ENCODE peak calls at places on chromosomes 11 and 22, in eight cellular contexts. M, K, N, L, R, H, D and E are unnamed samples. For H3K27me3, the result is how much of the 10 kb centered on the place peaks cover.

GRCh38 chr22:36015806-36016519 is 12.7 kb downstream of the RBFOX2 start:
- DNase-seq in M (no peak), K (no peak), N (no peak), L (no peak), R (no peak), H (no peak), D (no peak), E (no peak)

GRCh38 chr11:61967177-61967923 is at the start of gene FTH1:
- DNase-seq in M (peak), K (peak), N (peak), L (peak), R (peak), H (peak), D (peak), E (peak)

GRCh38 chr11:44493383-44493782 is 72.1 kb upstream of the CD82 start:
- DNase-seq in M (no peak), K (peak), N (no peak), L (no peak), R (no peak), H (no peak), D (no peak), E (no peak)

GRCh38 chr11:35337136-35337918 is 82.0 kb downstream of the SLC1A2 start:
- DNase-seq in M (no peak), K (no peak), N (peak), L (no peak), R (peak), H (no peak), D (peak), E (peak)

GRCh38 chr11:122032317-122032716 is 83.7 kb downstream of the BLID start:
- DNase-seq in M (no peak), K (no peak), N (no peak), L (no peak), R (no peak), H (no peak), D (no peak), E (peak)

GRCh38 chr11:82974135-82974534 is 72.6 kb downstream of the DDIAS start:
- DNase-seq in M (no peak), K (no peak), N (no peak), L (no peak), R (no peak), H (no peak), D (no peak), E (no peak)

GRCh38 chr22:25159028-25159427 is 40.6 kb upstream of the CRYBB3 start:
- DNase-seq in M (no peak), K (no peak), N (no peak), L (no peak), R (no peak), H (no peak), D (no peak), E (peak)

GRCh38 chr22:33024626-33025025 is 33.6 kb downstream of the SYN3 start:
- DNase-seq in M (no peak), K (peak), N (no peak), L (no peak), R (peak), H (no peak), D (no peak), E (no peak)

GRCh38 chr11:9039194-9039593 is 35.4 kb upstream of the NRIP3 start:
- DNase-seq in M (no peak), K (no peak), N (no peak), L (no peak), R (peak), H (no peak), D (peak), E (no peak)

GRCh38 chr11:33701302-33701701 is 676 bp upstream of the C11orf91 start:
- DNase-seq in M (no peak), K (no peak), N (no peak), L (no peak), R (no peak), H (no peak), D (peak), E (no peak)

GRCh38 chr22:21697866-21698265 is 32.1 kb downstream of the PPIL2 start:
- DNase-seq in M (no peak), K (no peak), N (peak), L (no peak), R (no peak), H (no peak), D (peak), E (peak)

GRCh38 chr11:2754008-2754407 is 54.2 kb upstream of the KCNQ1OT1 start:
- DNase-seq in M (no peak), K (peak), N (no peak), L (peak), R (no peak), H (no peak), D (no peak), E (no peak)

GRCh38 chr22:33513388-33514336 is 406.6 kb downstream of the LARGE1 start:
- DNase-seq in M (no peak), K (no peak), N (no peak), L (no peak), R (peak), H (no peak), D (peak), E (no peak)

GRCh38 chr11:15742626-15743243 is 613.6 kb downstream of the SOX6 start:
- DNase-seq in M (no peak), K (no peak), N (no peak), L (no peak), R (no peak), H (no peak), D (peak), E (no peak)

GRCh38 chr11:73995731-73996130 is 13.1 kb upstream of the UCP2 start:
- DNase-seq in M (no peak), K (no peak), N (no peak), L (no peak), R (no peak), H (no peak), D (no peak), E (no peak)

GRCh38 chr11:11073996-11074395 is 216.1 kb upstream of the ZBED5 start:
- DNase-seq in M (no peak), K (no peak), N (no peak), L (no peak), R (no peak), H (no peak), D (no peak), E (peak)
- H3K4me3 ChIP-seq in M (no peak), K (no peak), N (no peak), L (no peak), R (no peak), H (no peak), D (no peak), E (no peak)

GRCh38 chr11:76210920-76211851 is 4.9 kb upstream of the WNT11 start:
- DNase-seq in M (no peak), K (no peak), N (no peak), L (peak), R (no peak), H (no peak), D (no peak), E (no peak)
- H3K27me3 ChIP-seq in M (under half), K (under half), N (half or more), L (under half), R (under half), H (under half), D (half or more), E (under half)

DNA sequence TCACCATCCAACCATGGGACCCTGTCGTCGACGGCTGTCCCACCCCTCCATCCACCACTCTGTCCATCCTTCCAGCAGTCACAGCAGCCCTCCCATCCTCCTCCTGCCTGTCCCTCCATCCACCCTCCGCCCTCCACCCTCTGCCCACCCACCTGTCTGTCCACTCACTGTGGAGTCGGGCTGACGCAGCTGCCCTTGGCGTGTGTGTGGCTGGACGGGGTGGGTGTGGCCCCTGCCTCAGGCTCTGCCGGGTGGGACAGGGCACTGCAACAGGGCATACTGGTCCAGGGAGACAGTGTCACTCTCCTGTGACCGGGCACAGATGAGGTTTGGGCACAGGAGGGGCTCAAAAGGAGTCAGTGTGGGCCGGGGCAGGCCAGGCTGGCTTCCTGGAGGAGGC is 1.9 kb downstream of the PKP3 start:
- DNase-seq in M (no peak), K (no peak), N (no peak), L (no peak), R (no peak), H (no peak), D (no peak), E (no peak)
- H3K4me3 ChIP-seq in M (no peak), K (no peak), N (no peak), L (no peak), R (no peak), H (no peak), D (no peak), E (no peak)

DNA sequence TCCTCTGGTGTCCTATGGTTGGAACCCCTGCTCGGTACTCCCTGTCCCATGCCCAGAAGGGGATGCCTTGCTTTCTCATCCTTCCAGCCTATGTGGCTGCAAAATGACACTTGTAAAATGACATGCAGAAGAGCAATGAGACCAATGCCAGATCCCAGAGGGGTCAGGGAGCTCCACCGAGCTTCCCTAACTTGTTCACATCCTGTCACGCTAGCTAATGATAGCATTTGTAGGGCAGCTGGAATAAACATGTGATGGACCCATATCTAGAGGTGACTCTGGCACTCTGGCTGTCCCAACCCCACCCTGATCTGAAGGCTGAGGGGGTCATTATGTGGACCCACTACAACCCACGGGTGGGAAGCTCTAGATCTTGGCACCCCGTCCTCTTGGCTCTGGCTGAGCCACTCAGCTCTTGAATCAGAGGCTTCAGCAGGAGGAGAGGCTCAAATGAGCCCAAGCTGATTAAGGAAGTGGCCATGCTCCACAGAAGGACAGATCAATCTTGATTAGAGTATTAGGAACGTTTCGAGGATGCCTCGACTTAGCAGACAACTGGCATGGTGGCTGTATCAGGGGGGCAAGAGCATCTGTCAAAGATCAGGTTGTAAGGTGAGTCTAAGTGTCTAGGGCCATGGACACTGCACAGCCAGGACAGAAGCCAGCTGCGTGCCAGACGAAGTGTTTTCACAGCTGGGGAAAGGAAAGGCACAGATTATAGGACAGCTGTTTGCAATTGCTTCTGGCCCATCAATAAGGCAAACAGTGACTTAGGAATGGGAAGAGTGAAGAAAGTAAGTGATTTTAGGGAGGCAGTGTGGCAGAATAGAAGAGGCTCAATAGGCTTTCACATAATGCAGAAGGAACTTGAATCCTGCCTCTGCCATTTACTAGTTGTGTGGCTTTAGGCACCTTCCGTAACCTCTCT is 182.8 kb downstream of the KIRREL3 start:
- DNase-seq in M (no peak), K (peak), N (no peak), L (no peak), R (no peak), H (no peak), D (no peak), E (no peak)
- H3K27me3 ChIP-seq in M (under half), K (under half), N (under half), L (under half), R (under half), H (under half), D (under half), E (under half)

GRCh38 chr11:93038521-93038920 is 69.1 kb downstream of the MTNR1B start:
- DNase-seq in M (no peak), K (no peak), N (no peak), L (no peak), R (no peak), H (no peak), D (peak), E (no peak)
- H3K4me3 ChIP-seq in M (no peak), K (no peak), N (no peak), L (no peak), R (no peak), H (no peak), D (no peak), E (no peak)